ENCODE peak calls at places on chromosome 18, in four cellular contexts. W is mesenchymal stem cell, D is astrocyte, F is neural progenitor cell. V is an unnamed sample.

GRCh38 chr18:46856975-46857374 is 60.3 kb downstream of the PIAS2 start:
- DNase-seq in W (peak; percentile 8), D (no peak), F (no peak), V (no peak)

GRCh38 chr18:13260114-13260926 is 41.8 kb downstream of the LDLRAD4 start:
- DNase-seq in W (no peak), D (no peak), F (no peak), V (no peak)

GRCh38 chr18:9413586-9413985 is 61.7 kb upstream of the RALBP1 start:
- DNase-seq in W (peak; percentile 73), D (peak; percentile 47), F (no peak), V (peak; percentile 44)

GRCh38 chr18:12791631-12792030 is 88.8 kb downstream of the PSMG2 start:
- DNase-seq in W (no peak), D (no peak), F (no peak), V (no peak)

GRCh38 chr18:79393181-79393598 is 2.5 kb upstream of the NFATC1 start:
- DNase-seq in W (peak; percentile 18), D (no peak), F (no peak), V (no peak)

GRCh38 chr18:48796491-48797205 is 154.1 kb downstream of the SMAD7 start:
- DNase-seq in W (no peak), D (no peak), F (no peak), V (no peak)

GRCh38 chr18:42330296-42330695 is 375.3 kb downstream of the PIK3C3 start:
- DNase-seq in W (peak; percentile 4), D (peak; percentile 48), F (no peak), V (no peak)

GRCh38 chr18:26764584-26764983 is 100.9 kb downstream of the AQP4 start:
- DNase-seq in W (no peak), D (no peak), F (no peak), V (no peak)

GRCh38 chr18:37424507-37424906 is 141.1 kb downstream of the CELF4 start:
- DNase-seq in W (no peak), D (no peak), F (no peak), V (no peak)

GRCh38 chr18:23994361-23994902 is 20.1 kb upstream of the TTC39C start:
- DNase-seq in W (peak; percentile 76), D (peak; percentile 89), F (peak; percentile 21), V (peak; percentile 76)

GRCh38 chr18:6624271-6624670 is 105.2 kb upstream of the ARHGAP28 start:
- DNase-seq in W (peak; percentile 57), D (peak; percentile 78), F (no peak), V (no peak)

GRCh38 chr18:24727685-24728084 is 267.2 kb downstream of the HRH4 start:
- DNase-seq in W (no peak), D (no peak), F (peak; percentile 32), V (no peak)

GRCh38 chr18:46214435-46214834 is 110.2 kb downstream of the HAUS1 start:
- DNase-seq in W (no peak), D (no peak), F (no peak), V (no peak)

GRCh38 chr18:58091099-58091611 is 47.1 kb downstream of the NEDD4L start:
- DNase-seq in W (no peak), D (no peak), F (no peak), V (no peak)

GRCh38 chr18:24014986-24015896 is 687 bp downstream of the TTC39C start:
- DNase-seq in W (peak; percentile 78), D (peak; percentile 57), F (peak; percentile 68), V (no peak)

GRCh38 chr18:8489761-8490160 is 119.5 kb upstream of the RAB12 start:
- DNase-seq in W (no peak), D (no peak), F (no peak), V (no peak)

GRCh38 chr18:68454511-68455228 is 260.2 kb downstream of the TMX3 start:
- DNase-seq in W (peak; percentile 79), D (peak; percentile 81), F (no peak), V (peak; percentile 38)

GRCh38 chr18:35694803-35695202 is 113.3 kb downstream of the GALNT1 start:
- DNase-seq in W (no peak), D (no peak), F (no peak), V (no peak)
- H3K27ac ChIP-seq in W (no peak overlapping the region), D (no peak overlapping the region), F (no peak overlapping the region), V (no peak overlapping the region)

DNA sequence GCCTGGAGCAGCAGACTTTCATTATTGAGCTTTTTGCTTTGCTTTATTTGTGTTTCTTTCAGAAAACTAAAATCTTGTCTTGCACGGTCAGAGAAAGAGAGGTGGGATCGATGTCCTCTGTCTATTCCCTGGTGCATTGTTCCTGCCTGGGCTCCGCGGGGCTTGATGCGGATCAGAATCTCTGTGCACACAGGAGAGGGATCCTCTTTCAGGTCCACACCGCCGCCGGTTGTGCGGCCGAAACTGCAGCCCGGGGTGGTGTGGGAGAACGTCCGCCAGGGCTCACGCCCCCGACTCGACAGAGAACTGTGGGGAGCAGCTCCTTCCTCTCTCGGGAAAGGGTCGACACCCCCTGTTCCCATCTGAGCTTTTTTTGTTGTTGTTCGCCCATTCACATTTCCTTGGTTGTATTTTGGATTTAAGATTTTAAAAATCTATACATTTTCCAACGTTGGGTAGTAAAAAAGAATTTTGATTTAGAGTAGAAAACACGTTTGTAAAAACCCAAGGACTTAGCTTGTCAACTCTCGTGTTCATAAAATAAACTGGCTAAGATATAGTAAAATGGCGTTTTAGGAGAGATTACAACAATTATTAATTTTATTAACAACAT is 23.6 kb upstream of the ZNF516 start:
- DNase-seq in W (peak; percentile 63), D (no peak), F (peak; percentile 81), V (no peak)
- H3K4me3 ChIP-seq in W (peak overlapping the region; percentile 43), D (peak overlapping the region; percentile 55), F (peak overlapping the region; percentile 39), V (peak overlapping the region; percentile 41)

GRCh38 chr18:32730068-32730467 is 42.8 kb downstream of the KLHL14 start:
- DNase-seq in W (no peak), D (no peak), F (no peak), V (no peak)
- H3K27ac ChIP-seq in W (no peak overlapping the region), D (peak overlapping the region; percentile 46), F (no peak overlapping the region), V (no peak overlapping the region)

GRCh38 chr18:22637787-22638186 is 220.1 kb upstream of the CTAGE1 start:
- DNase-seq in W (peak; percentile 50), D (peak; percentile 93), F (no peak), V (peak; percentile 43)

GRCh38 chr18:22632191-22632590 is 214.5 kb upstream of the CTAGE1 start:
- DNase-seq in W (no peak), D (peak; percentile 78), F (no peak), V (no peak)

GRCh38 chr18:22639026-22639463 is 221.3 kb upstream of the CTAGE1 start:
- DNase-seq in W (peak; percentile 30), D (peak; percentile 96), F (no peak), V (peak; percentile 33)

GRCh38 chr18:22630980-22631379 is 213.3 kb upstream of the CTAGE1 start:
- DNase-seq in W (no peak), D (no peak), F (no peak), V (no peak)

DNA sequence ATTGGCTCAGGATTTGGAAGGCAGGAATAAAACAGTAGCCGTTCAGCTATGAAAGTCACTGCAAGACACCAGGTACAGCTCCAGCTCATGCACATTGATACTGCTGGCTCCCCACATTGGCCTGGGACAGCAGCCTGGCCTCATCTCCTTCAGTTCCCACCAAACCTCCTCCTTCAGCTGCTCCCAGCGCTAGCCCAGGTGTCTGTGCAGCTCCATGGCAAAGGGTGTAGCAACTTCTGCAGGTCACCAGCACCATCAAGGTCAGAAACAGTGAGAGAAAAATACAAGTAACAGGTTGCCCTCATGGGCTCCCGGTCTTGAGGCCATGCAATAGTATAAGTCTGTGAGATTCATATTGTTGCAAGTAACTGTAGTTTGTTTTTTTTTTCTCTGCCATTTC is 216.7 kb upstream of the CTAGE1 start:
- DNase-seq in W (no peak), D (no peak), F (no peak), V (no peak)
- H3K4me3 ChIP-seq in W (peak overlapping the region; percentile 5), D (no peak overlapping the region), F (no peak overlapping the region), V (no peak overlapping the region)

DNA sequence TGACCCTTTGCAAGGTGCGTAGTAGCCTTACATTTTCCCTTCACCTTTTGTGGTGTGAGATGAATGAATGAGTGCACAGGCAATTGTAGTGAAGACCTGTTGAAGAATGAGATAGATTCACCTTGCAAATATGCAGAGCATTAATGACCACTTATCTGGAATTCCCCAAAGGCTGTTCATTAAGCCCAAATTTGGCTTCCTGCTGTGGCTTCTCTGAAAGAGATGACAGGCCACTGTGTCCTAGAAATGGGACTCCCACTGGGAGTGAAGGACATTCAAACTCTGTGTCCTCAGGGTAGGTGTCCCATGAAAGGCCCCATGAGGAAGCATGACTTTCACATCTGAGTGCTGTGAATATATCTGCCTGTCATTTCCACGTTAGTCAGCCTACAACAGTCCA is 1821.8 kb upstream of the PIK3C3 start:
- DNase-seq in W (no peak), D (no peak), F (no peak), V (no peak)
- H3K27ac ChIP-seq in W (no peak overlapping the region), D (no peak overlapping the region), F (no peak overlapping the region), V (no peak overlapping the region)

DNA sequence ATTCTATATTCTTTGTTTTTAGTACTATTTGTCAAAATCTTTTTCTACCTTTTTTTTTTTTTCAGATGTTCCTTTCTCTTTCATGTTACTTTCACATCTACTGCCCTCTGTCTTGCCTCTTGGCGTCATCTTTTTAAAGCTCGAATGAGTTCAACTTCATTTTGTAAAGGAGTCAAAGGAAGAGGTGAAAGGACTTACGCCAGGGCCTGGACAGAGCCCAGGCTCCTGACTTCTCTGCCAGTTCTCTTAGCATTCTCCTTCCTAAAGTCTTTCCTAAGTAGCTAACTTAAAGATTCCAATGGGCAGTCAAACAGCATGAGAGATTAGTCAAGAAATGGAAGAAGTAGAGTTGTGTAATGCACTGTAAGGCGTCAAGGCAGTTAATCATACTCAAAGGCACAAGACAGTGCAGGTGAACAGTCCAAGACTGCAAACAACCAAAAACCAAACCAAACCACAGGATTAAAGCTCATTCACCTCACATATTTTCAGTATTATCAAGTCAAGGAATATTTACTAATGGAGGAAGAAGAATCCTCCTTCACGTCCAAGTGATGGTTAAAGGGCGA is 301.7 kb downstream of the TCF4 start:
- DNase-seq in W (no peak), D (peak; percentile 80), F (no peak), V (no peak)
- H3K4me3 ChIP-seq in W (no peak overlapping the region), D (no peak overlapping the region), F (no peak overlapping the region), V (no peak overlapping the region)

GRCh38 chr18:76824136-76824676 is 1.8 kb downstream of the ZNF236 start:
- DNase-seq in W (no peak), D (no peak), F (no peak), V (no peak)

GRCh38 chr18:76822510-76823165 is at the start of gene ZNF236:
- DNase-seq in W (peak; percentile 80), D (peak; percentile 65), F (peak; percentile 93), V (peak; percentile 47)

GRCh38 chr18:76823574-76823973 is 1.2 kb downstream of the ZNF236 start:
- DNase-seq in W (peak; percentile 58), D (peak; percentile 14), F (peak; percentile 67), V (no peak)

GRCh38 chr18:76823166-76823539 is 796 bp downstream of the ZNF236 start:
- DNase-seq in W (no peak), D (no peak), F (no peak), V (no peak)

DNA sequence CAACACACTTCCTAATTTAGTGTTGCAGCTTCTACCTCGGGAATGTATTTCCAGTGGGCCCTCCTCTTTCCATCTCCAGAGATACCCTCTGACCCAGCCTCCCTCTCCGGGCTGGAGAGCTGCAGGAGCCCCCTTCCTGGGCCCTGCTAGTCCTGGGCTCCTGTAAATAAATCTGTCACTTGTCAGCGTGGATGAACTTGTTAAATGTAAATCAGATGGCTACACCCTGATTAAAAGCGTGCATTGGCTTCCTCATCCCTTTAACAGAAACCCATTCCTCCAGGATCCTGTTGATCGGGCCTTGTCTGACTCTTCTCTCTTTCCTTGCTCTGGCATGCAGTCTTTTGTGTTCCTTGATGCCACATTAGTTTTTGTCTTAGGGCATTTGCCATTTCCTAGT is 2.4 kb downstream of the ZNF236 start:
- DNase-seq in W (no peak), D (no peak), F (no peak), V (no peak)
- H3K27ac ChIP-seq in W (peak overlapping the region; percentile 44), D (no peak overlapping the region), F (no peak overlapping the region), V (no peak overlapping the region)

GRCh38 chr18:72866572-72866900 is 1.3 kb downstream of the NETO1 start:
- DNase-seq in W (no peak), D (no peak), F (no peak), V (no peak)
- H3K4me3 ChIP-seq in W (peak overlapping the region; percentile 66), D (peak overlapping the region; percentile 69), F (peak overlapping the region; percentile 63), V (peak overlapping the region; percentile 41)

V was measured in AG04450.